ENCODE peak calls at places on chromosomes 7 and 10, in ten cellular contexts. B is GM12865, P is suprapubic skin, C is endothelial cell, O is PC-3, D is psoas muscle, N is upper lobe of right lung, G is fibroblast of villous mesenchyme, Y is epithelial cell of proximal tubule, M is stomach. A is an unnamed sample.

GRCh38 chr7:106216517-106217088 is 68.2 kb downstream of the NAMPT start:
- DNase-seq in B (no peak), P (no peak), C (no peak), O (peak; percentile 99), D (peak; percentile 22), N (no peak), G (peak; percentile 97), Y (peak; percentile 93), M (peak; percentile 47), A (peak; percentile 33)

GRCh38 chr7:46713868-46714596 is 793.0 kb upstream of the IGFBP3 start:
- DNase-seq in B (no peak), P (no peak), C (no peak), O (no peak), D (peak; percentile 19), N (no peak), G (peak; percentile 82), Y (no peak), M (peak; percentile 90), A (peak; percentile 30)

GRCh38 chr7:70580161-70580560 is 551.8 kb upstream of the GALNT17 start:
- DNase-seq in B (no peak), P (no peak), C (no peak), O (no peak), D (no peak), N (no peak), G (no peak), Y (no peak), M (no peak), A (no peak)

GRCh38 chr7:27165089-27165654 is at the start of gene HOXA9:
- DNase-seq in B (no peak), P (peak; percentile 94), C (no peak), O (peak; percentile 94), D (peak; percentile 78), N (peak; percentile 76), G (peak; percentile 97), Y (no peak), M (no peak), A (no peak)

GRCh38 chr10:106147050-106147449 is 1017.5 kb downstream of the SORCS1 start:
- DNase-seq in B (no peak), P (no peak), C (no peak), O (no peak), D (no peak), N (no peak), G (no peak), Y (no peak), M (no peak), A (no peak)

GRCh38 chr7:27992755-27993478 is 187.7 kb downstream of the JAZF1 start:
- DNase-seq in B (no peak), P (no peak), C (no peak), O (no peak), D (no peak), N (no peak), G (no peak), Y (no peak), M (no peak), A (no peak)

GRCh38 chr7:20280475-20281351 is 50.0 kb upstream of the ITGB8 start:
- DNase-seq in B (no peak), P (no peak), C (no peak), O (peak; percentile 15), D (no peak), N (no peak), G (peak; percentile 67), Y (no peak), M (no peak), A (no peak)

GRCh38 chr7:26451997-26452396 is 160.3 kb downstream of the SNX10 start:
- DNase-seq in B (no peak), P (no peak), C (no peak), O (peak; percentile 26), D (no peak), N (no peak), G (no peak), Y (no peak), M (no peak), A (peak; percentile 32)

GRCh38 chr10:69651362-69651761 is 21.3 kb downstream of the FAM241B start:
- DNase-seq in B (no peak), P (no peak), C (no peak), O (no peak), D (no peak), N (no peak), G (no peak), Y (no peak), M (no peak), A (no peak)

GRCh38 chr7:73671857-73672445 is 4.3 kb downstream of the VPS37D start:
- DNase-seq in B (no peak), P (no peak), C (no peak), O (no peak), D (no peak), N (no peak), G (no peak), Y (no peak), M (no peak), A (no peak)

GRCh38 chr7:13980474-13980873 is 9.0 kb downstream of the ETV1 start:
- DNase-seq in B (no peak), P (no peak), C (no peak), O (no peak), D (no peak), N (no peak), G (peak; percentile 37), Y (no peak), M (no peak), A (no peak)

GRCh38 chr7:123043642-123044041 is 48.1 kb upstream of the TAS2R16 start:
- DNase-seq in B (no peak), P (no peak), C (no peak), O (no peak), D (no peak), N (no peak), G (no peak), Y (no peak), M (no peak), A (no peak)

GRCh38 chr10:69641261-69641980 is 11.4 kb downstream of the FAM241B start:
- DNase-seq in B (no peak), P (peak; percentile 44), C (no peak), O (peak; percentile 51), D (no peak), N (peak; percentile 45), G (no peak), Y (peak; percentile 3), M (no peak), A (no peak)

GRCh38 chr10:29882766-29883165 is 176.6 kb downstream of the JCAD start:
- DNase-seq in B (no peak), P (no peak), C (no peak), O (no peak), D (no peak), N (no peak), G (no peak), Y (no peak), M (no peak), A (no peak)
- TF ChIP-seq CTCF in B (no peak), P (no peak), C (no peak), O (no peak), D (no peak), N (no peak), G (no peak), Y (no peak), M (no peak), A (no peak)

DNA sequence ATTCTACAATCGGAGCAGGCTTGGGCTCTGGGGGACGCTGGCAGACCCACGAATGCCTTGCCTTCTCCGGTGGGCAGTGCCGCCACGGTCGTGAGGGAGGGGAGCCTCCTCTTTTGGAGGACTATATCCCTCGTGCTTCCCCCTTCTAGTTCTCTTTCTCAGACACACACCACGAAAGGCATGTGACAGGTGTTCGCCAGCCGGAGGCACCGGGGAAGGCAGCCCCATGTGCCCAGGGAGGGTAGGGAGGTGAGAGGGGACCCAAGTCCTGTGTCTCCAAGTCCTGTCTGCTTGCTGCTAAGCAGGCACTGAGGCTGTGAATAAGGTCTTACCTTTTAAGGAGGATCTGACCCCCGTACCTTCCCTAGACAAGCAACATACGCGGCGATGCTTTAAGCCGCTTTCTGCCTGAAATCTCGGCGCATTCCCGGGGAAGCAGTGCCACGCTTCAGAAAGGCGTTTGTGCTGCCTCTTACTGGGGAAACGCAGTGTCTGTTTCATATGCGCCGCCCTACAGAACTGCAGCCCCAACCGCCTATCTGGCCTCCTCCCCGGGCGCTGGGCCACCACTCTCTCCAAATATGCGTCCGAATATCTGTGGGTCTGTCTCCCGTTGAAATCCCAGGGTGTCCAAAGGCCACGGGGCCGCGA is 809 bp downstream of the PLXNA4 start:
- DNase-seq in B (no peak), P (no peak), C (peak; percentile 36), O (peak; percentile 53), D (peak; percentile 43), N (no peak), G (peak; percentile 14), Y (no peak), M (no peak), A (no peak)
- TF ChIP-seq CTCF in B (no peak), P (no peak), C (no peak), O (peak; percentile 38), D (no peak), N (peak; percentile 15), G (no peak), Y (peak; percentile 29), M (no peak), A (no peak)

GRCh38 chr10:47438857-47439474 is 44.9 kb downstream of the ANXA8 start:
- DNase-seq in B (peak; percentile 28), P (peak; percentile 46), C (peak; percentile 57), O (peak; percentile 79), D (no peak), N (peak; percentile 45), G (peak; percentile 74), Y (peak; percentile 15), M (peak; percentile 82), A (peak; percentile 72)
- TF ChIP-seq CTCF in B (peak; percentile 30), P (no peak), C (peak; percentile 37), O (peak; percentile 68), D (no peak), N (peak; percentile 30), G (peak; percentile 88), Y (peak; percentile 78), M (peak; percentile 49), A (peak; percentile 39)

GRCh38 chr7:143877076-143877475 is 24.9 kb downstream of the TCAF1 start:
- DNase-seq in B (no peak), P (no peak), C (no peak), O (no peak), D (no peak), N (no peak), G (no peak), Y (no peak), M (no peak), A (no peak)

GRCh38 chr7:143882020-143882610 is 19.9 kb downstream of the TCAF1 start:
- DNase-seq in B (no peak), P (no peak), C (no peak), O (no peak), D (peak; percentile 74), N (no peak), G (peak; percentile 78), Y (no peak), M (no peak), A (no peak)

GRCh38 chr7:143882611-143883078 is 19.3 kb downstream of the TCAF1 start:
- DNase-seq in B (no peak), P (peak; percentile 79), C (peak; percentile 66), O (no peak), D (peak; percentile 76), N (peak; percentile 72), G (peak; percentile 51), Y (no peak), M (peak; percentile 39), A (peak; percentile 65)

GRCh38 chr7:143876218-143876617 is 25.8 kb downstream of the TCAF1 start:
- DNase-seq in B (no peak), P (no peak), C (no peak), O (no peak), D (no peak), N (no peak), G (no peak), Y (no peak), M (no peak), A (no peak)

DNA sequence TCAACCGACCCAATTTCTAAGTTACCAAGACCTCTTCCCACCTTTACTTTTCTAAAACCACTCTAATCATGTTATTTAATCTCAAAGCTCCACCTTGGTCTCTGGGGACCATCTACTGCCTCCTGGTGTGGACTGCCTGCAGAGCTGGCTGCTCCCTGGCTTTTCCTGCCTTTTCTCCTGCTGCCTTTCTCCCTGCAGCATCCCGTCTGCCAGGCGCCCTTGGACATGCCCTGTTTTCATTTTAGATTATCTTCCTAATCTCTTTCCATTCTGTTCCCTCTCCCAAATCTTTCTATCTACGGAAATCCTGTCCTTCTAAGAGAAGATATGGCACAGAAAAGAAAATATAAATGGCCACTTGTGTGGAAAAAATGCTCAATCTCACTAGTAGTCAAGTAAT is 23.1 kb downstream of the TCAF1 start:
- DNase-seq in B (no peak), P (no peak), C (no peak), O (no peak), D (no peak), N (no peak), G (no peak), Y (no peak), M (no peak), A (no peak)
- TF ChIP-seq CTCF in B (no peak), P (no peak), C (no peak), O (no peak), D (no peak), N (no peak), G (no peak), Y (no peak), M (no peak), A (no peak)